ENCODE peak calls at places on chromosomes 12 and 14, in ten cellular contexts. F, N, T, C, L, E, W, A, V and I are unnamed samples.

GRCh38 chr12:123264642-123265041 is 7.0 kb downstream of the CDK2AP1 start:
- DNase-seq in F (no peak), V (no peak), C (peak), A (no peak), E (no peak), W (no peak), T (no peak), L (no peak), N (peak), I (no peak)

GRCh38 chr12:60259241-60259640 is 663.4 kb downstream of the SLC16A7 start:
- DNase-seq in T (no peak), E (peak), C (no peak), N (no peak), L (no peak), A (no peak), W (no peak), F (no peak), V (no peak), I (no peak)

GRCh38 chr12:122686538-122686937 is 16.6 kb downstream of the HCAR2 start:
- DNase-seq in L (no peak), F (no peak), C (no peak), T (no peak), W (no peak), A (no peak), N (no peak), V (no peak), E (no peak), I (no peak)

GRCh38 chr12:116563262-116563661 is 4.1 kb downstream of the MAP1LC3B2 start:
- DNase-seq in C (no peak), N (no peak), L (no peak), W (no peak), A (no peak), E (no peak), T (no peak), V (no peak), F (no peak), I (no peak)

GRCh38 chr12:67728296-67728666 is 79.7 kb downstream of the DYRK2 start:
- DNase-seq in N (no peak), V (no peak), T (no peak), L (no peak), A (peak), C (no peak), E (no peak), F (no peak), W (no peak), I (no peak)

GRCh38 chr14:28635387-28635786 is 131.2 kb upstream of the FOXG1 start:
- DNase-seq in V (peak), L (no peak), T (no peak), N (no peak), C (peak), E (peak), W (peak), A (no peak), F (no peak), I (no peak)

GRCh38 chr12:95459310-95459709 is 14.6 kb upstream of the METAP2 start:
- DNase-seq in L (no peak), E (no peak), C (no peak), N (no peak), V (no peak), A (no peak), F (no peak), T (no peak), W (no peak), I (no peak)

GRCh38 chr12:32399045-32399372 is 349 bp upstream of the FGD4 start:
- DNase-seq in L (no peak), T (no peak), A (no peak), F (no peak), N (no peak), W (no peak), V (no peak), E (no peak), C (no peak), I (no peak)

GRCh38 chr14:74584966-74585365 is 27.1 kb downstream of the LTBP2 start:
- DNase-seq in W (no peak), C (no peak), A (no peak), T (no peak), N (no peak), V (no peak), F (no peak), E (no peak), L (no peak), I (no peak)

GRCh38 chr12:75585309-75585708 is 73.9 kb upstream of the KRR1 start:
- DNase-seq in T (no peak), V (peak), F (peak), C (no peak), A (no peak), L (no peak), W (no peak), E (no peak), N (no peak), I (no peak)